ENCODE peak calls at places on chromosomes 7 and 10, in six cellular contexts. W, R, E, M, N and D are unnamed samples.

GRCh38 chr7:12719141-12719919 is 31.9 kb downstream of the ARL4A start:
- DNase-seq in W (no peak), R (no peak), E (peak; percentile 86), M (no peak), N (no peak), D (peak; percentile 74)

GRCh38 chr7:101858437-101859385 is 41.3 kb downstream of the CUX1 start:
- DNase-seq in W (peak; percentile 70), R (no peak), E (no peak), M (no peak), N (no peak), D (no peak)

GRCh38 chr10:111344804-111345203 is 268.0 kb downstream of the ADRA2A start:
- DNase-seq in W (peak; percentile 18), R (no peak), E (no peak), M (peak; percentile 32), N (peak; percentile 22), D (no peak)

GRCh38 chr7:115004121-115004520 is 82.2 kb downstream of the MDFIC start:
- DNase-seq in W (no peak), R (no peak), E (peak; percentile 14), M (no peak), N (no peak), D (no peak)

GRCh38 chr7:152145853-152146466 is 120.5 kb downstream of the GALNT11 start:
- DNase-seq in W (peak; percentile 30), R (no peak), E (peak; percentile 71), M (no peak), N (no peak), D (peak; percentile 39)

GRCh38 chr7:124130-124949 is 68.0 kb upstream of the FAM20C start:
- DNase-seq in W (no peak), R (no peak), E (no peak), M (no peak), N (peak; percentile 62), D (no peak)

GRCh38 chr10:79938728-79939380 is 10.1 kb downstream of the SFTPD start:
- DNase-seq in W (peak; percentile 40), R (no peak), E (no peak), M (peak; percentile 8), N (no peak), D (no peak)

GRCh38 chr10:2978111-2978510 is 89.2 kb upstream of the PFKP start:
- DNase-seq in W (peak; percentile 43), R (no peak), E (peak; percentile 79), M (no peak), N (no peak), D (peak; percentile 66)

GRCh38 chr10:72375585-72375984 is 20.9 kb upstream of the DNAJB12 start:
- DNase-seq in W (no peak), R (no peak), E (no peak), M (peak; percentile 57), N (no peak), D (peak; percentile 16)

GRCh38 chr10:22615819-22616499 is 98.4 kb downstream of the PIP4K2A start:
- DNase-seq in W (peak; percentile 80), R (no peak), E (no peak), M (no peak), N (no peak), D (no peak)

GRCh38 chr7:28024786-28025334 is 155.7 kb downstream of the JAZF1 start:
- DNase-seq in W (no peak), R (no peak), E (no peak), M (no peak), N (no peak), D (no peak)

GRCh38 chr7:134767567-134768168 is 11.8 kb upstream of the CALD1 start:
- DNase-seq in W (peak; percentile 85), R (no peak), E (no peak), M (no peak), N (no peak), D (peak; percentile 14)

GRCh38 chr10:767211-767610 is 77.7 kb upstream of the DIP2C start:
- DNase-seq in W (no peak), R (no peak), E (no peak), M (no peak), N (no peak), D (no peak)

GRCh38 chr7:150814328-150815001 is 13.9 kb downstream of the TMEM176A start:
- DNase-seq in W (no peak), R (no peak), E (no peak), M (no peak), N (no peak), D (no peak)

GRCh38 chr7:132095-132482 is 60.3 kb upstream of the FAM20C start:
- DNase-seq in W (no peak), R (no peak), E (no peak), M (no peak), N (no peak), D (no peak)

GRCh38 chr7:55127622-55128081 is 108.8 kb downstream of the EGFR start:
- DNase-seq in W (no peak), R (no peak), E (peak; percentile 85), M (no peak), N (no peak), D (peak; percentile 70)

GRCh38 chr10:29585488-29585976 is 49.2 kb downstream of the SVIL start:
- DNase-seq in W (no peak), R (no peak), E (peak; percentile 28), M (peak; percentile 78), N (peak; percentile 65), D (no peak)

GRCh38 chr7:95473276-95473985 is 12.3 kb upstream of the ASB4 start:
- DNase-seq in W (no peak), R (no peak), E (no peak), M (no peak), N (peak; percentile 61), D (no peak)

GRCh38 chr10:118531105-118531851 is 64.2 kb downstream of the PRLHR start:
- DNase-seq in W (no peak), R (no peak), E (no peak), M (no peak), N (no peak), D (no peak)

GRCh38 chr10:71860243-71861029 is 9.4 kb upstream of the PSAP start:
- DNase-seq in W (peak; percentile 65), R (peak; percentile 92), E (peak; percentile 100), M (peak; percentile 93), N (peak; percentile 89), D (peak; percentile 100)

GRCh38 chr10:129968020-129968861 is 4.2 kb upstream of the EBF3 start:
- DNase-seq in W (no peak), R (no peak), E (no peak), M (no peak), N (no peak), D (no peak)

DNA sequence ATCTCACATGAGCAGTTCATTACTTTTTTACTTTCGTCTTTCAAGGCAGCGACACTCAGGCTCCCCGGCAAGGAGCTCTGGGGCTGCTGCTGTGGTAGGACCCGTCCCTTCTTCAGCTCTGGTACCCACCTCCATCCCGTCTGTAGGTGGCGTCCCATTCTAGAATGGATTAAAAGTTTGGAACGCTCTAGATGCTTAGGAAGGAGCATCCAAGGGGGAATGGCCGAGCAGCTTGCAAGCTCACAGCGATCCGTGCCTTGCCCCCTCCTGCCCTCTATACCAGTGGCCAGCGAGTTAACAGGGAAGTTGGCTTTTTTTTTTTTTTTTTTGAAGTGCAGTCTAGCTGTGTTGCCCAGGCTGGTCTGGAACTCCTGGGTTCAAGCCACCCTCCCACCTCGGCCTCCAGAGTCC is 22.8 kb upstream of the TTYH3 start:
- DNase-seq in W (peak; percentile 48), R (no peak), E (peak; percentile 43), M (peak; percentile 75), N (no peak), D (peak; percentile 37)
- TF ChIP-seq CTCF in W (peak; percentile 72), R (no peak), E (peak; percentile 41), M (peak; percentile 68), N (no peak), D (peak; percentile 51)

DNA sequence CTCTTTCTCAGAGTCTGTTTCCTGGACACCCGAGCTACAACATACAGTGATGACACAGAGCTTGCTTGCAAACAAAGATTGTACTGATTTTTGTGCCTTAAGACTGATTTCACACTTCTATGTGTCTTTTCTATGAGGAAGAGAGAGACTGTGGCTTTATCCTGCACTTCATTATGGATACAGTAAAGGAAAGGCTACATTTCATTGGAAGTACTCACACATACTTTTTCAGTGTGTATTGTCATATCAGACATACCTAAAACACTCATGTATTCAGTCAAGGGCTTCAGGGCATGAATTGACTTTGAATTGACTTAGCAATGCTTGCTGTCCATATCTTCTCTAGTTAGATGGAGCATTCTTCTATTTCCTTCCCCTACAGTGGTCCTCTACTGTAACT is 135.5 kb upstream of the IMMP2L start:
- DNase-seq in W (no peak), R (no peak), E (peak; percentile 5), M (no peak), N (no peak), D (no peak)
- TF ChIP-seq CTCF in W (no peak), R (no peak), E (no peak), M (no peak), N (no peak), D (no peak)

DNA sequence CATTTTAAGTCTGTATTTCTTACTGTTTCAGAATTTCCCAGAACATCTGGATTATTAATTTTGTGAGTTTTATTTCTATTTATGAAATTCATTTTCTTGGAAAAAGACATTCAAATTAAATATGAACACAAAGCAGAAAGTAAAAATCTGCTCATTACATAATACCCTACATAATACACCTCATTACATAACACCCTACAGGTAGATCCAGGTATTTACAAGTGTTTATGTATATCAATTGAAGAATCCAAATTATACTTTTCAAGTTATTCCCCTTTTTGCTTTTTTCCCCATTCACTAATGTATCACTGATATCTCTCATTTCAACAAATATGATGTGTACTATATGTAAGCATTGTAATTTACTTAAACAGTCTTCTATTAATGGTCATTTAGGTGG is 129.1 kb downstream of the USP6NL start:
- DNase-seq in W (no peak), R (no peak), E (no peak), M (no peak), N (no peak), D (no peak)
- TF ChIP-seq CTCF in W (peak; percentile 44), R (no peak), E (no peak), M (peak; percentile 39), N (peak; percentile 19), D (no peak)

GRCh38 chr10:35304649-35305048 is 31.7 kb upstream of the CCNY start:
- DNase-seq in W (peak; percentile 7), R (no peak), E (no peak), M (no peak), N (no peak), D (no peak)
- TF ChIP-seq CTCF in W (peak; percentile 41), R (no peak), E (no peak), M (peak; percentile 29), N (no peak), D (peak; percentile 20)

GRCh38 chr10:63866747-63867140 is 345.5 kb downstream of the REEP3 start:
- DNase-seq in W (peak; percentile 10), R (no peak), E (no peak), M (no peak), N (no peak), D (peak; percentile 14)
- TF ChIP-seq CTCF in W (peak; percentile 70), R (no peak), E (peak; percentile 29), M (no peak), N (peak; percentile 70), D (no peak)

DNA sequence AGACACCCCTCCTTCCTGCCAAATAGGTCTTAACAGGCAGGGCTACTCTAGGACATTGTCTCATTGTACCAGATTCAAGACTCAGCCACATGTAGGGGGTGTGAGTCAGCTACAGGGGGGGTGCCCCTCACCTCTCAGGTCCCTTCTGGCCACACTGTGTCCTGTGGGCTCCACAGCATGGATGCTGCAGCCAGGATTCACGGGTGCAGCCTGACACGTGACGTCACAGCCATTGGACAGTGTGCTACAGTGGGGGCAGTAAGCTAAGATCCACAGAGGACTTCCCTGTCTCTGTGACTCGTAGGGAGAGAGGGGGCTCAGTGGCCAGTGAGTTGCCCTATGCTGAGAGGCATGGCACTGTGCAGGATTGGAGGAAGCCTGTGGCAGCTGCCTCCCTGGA is 77.9 kb downstream of the TMEM178B start:
- DNase-seq in W (no peak), R (no peak), E (no peak), M (no peak), N (no peak), D (no peak)
- TF ChIP-seq CTCF in W (no peak), R (no peak), E (no peak), M (no peak), N (no peak), D (no peak)